ENCODE peak calls at places on chromosomes 13 and 19, in four cellular contexts. One of them, this sample, is unnamed.

GRCh38 chr13:95296326-95296939 is 4.8 kb downstream of the ABCC4 start:
- DNase-seq in lower lobe of right lung: peak; percentile 51
- DNase-seq in suprapubic skin: no peak
- DNase-seq in heart right ventricle: peak; percentile 38
- DNase-seq in this sample: no peak

GRCh38 chr19:12885749-12886706 is 973 bp downstream of the KLF1 start:
- DNase-seq in suprapubic skin: no peak
- DNase-seq in lower lobe of right lung: no peak
- DNase-seq in heart right ventricle: no peak
- DNase-seq in this sample: no peak

GRCh38 chr19:7427944-7428343 is 60.9 kb downstream of the PEX11G start:
- DNase-seq in lower lobe of right lung: no peak
- DNase-seq in heart right ventricle: no peak
- DNase-seq in suprapubic skin: no peak
- DNase-seq in this sample: no peak

GRCh38 chr19:55418185-55418584 is 10.6 kb upstream of the UBE2S start:
- DNase-seq in heart right ventricle: no peak
- DNase-seq in suprapubic skin: no peak
- DNase-seq in lower lobe of right lung: no peak
- DNase-seq in this sample: no peak

GRCh38 chr13:77571956-77572355 is 36.5 kb downstream of the SCEL start:
- DNase-seq in suprapubic skin: no peak
- DNase-seq in heart right ventricle: no peak
- DNase-seq in lower lobe of right lung: no peak
- DNase-seq in this sample: no peak

GRCh38 chr19:14070268-14071050 is 2.1 kb upstream of the MISP3 start:
- DNase-seq in heart right ventricle: no peak
- DNase-seq in suprapubic skin: no peak
- DNase-seq in lower lobe of right lung: no peak
- DNase-seq in this sample: no peak

GRCh38 chr19:18848860-18849661 is 17.3 kb downstream of the UPF1 start:
- DNase-seq in suprapubic skin: no peak
- DNase-seq in heart right ventricle: peak; percentile 73
- DNase-seq in lower lobe of right lung: peak; percentile 81
- DNase-seq in this sample: peak; percentile 85

GRCh38 chr13:74270018-74270417 is 135.8 kb upstream of the KLF12 start:
- DNase-seq in suprapubic skin: no peak
- DNase-seq in heart right ventricle: no peak
- DNase-seq in lower lobe of right lung: no peak
- DNase-seq in this sample: no peak

GRCh38 chr13:99033814-99034213 is 56.0 kb upstream of the DOCK9 start:
- DNase-seq in suprapubic skin: no peak
- DNase-seq in heart right ventricle: no peak
- DNase-seq in lower lobe of right lung: no peak
- DNase-seq in this sample: no peak

GRCh38 chr13:45198041-45198440 is 2.8 kb downstream of the KCTD4 start:
- DNase-seq in suprapubic skin: no peak
- DNase-seq in heart right ventricle: no peak
- DNase-seq in lower lobe of right lung: no peak
- DNase-seq in this sample: no peak

GRCh38 chr13:96020155-96020575 is 33.0 kb downstream of the UGGT2 start:
- DNase-seq in heart right ventricle: no peak
- DNase-seq in suprapubic skin: no peak
- DNase-seq in lower lobe of right lung: no peak
- DNase-seq in this sample: no peak

GRCh38 chr19:12834976-12835757 is 788 bp upstream of the RTBDN start:
- DNase-seq in suprapubic skin: peak; percentile 70
- DNase-seq in lower lobe of right lung: peak; percentile 57
- DNase-seq in heart right ventricle: peak; percentile 19
- DNase-seq in this sample: no peak

GRCh38 chr19:6092329-6093286 is 17.7 kb downstream of the RFX2 start:
- DNase-seq in lower lobe of right lung: peak; percentile 93
- DNase-seq in suprapubic skin: peak; percentile 94
- DNase-seq in heart right ventricle: peak; percentile 82
- DNase-seq in this sample: peak; percentile 90

GRCh38 chr19:2517881-2518601 is 42.1 kb downstream of the GADD45B start:
- DNase-seq in lower lobe of right lung: no peak
- DNase-seq in suprapubic skin: no peak
- DNase-seq in heart right ventricle: no peak
- DNase-seq in this sample: no peak

GRCh38 chr13:35760678-35761308 is 284.3 kb upstream of the MAB21L1 start:
- DNase-seq in suprapubic skin: no peak
- DNase-seq in lower lobe of right lung: no peak
- DNase-seq in heart right ventricle: no peak
- DNase-seq in this sample: no peak

GRCh38 chr13:51614350-51614786 is 30.1 kb downstream of the WDFY2 start:
- DNase-seq in heart right ventricle: no peak
- DNase-seq in lower lobe of right lung: no peak
- DNase-seq in suprapubic skin: peak; percentile 74
- DNase-seq in this sample: no peak

GRCh38 chr19:13022859-13023636 is 27.8 kb downstream of the NFIX start:
- DNase-seq in lower lobe of right lung: peak; percentile 78
- DNase-seq in suprapubic skin: peak; percentile 93
- DNase-seq in heart right ventricle: peak; percentile 82
- DNase-seq in this sample: peak; percentile 90

GRCh38 chr13:74886496-74886895 is 595.5 kb downstream of the TBC1D4 start:
- DNase-seq in lower lobe of right lung: no peak
- DNase-seq in heart right ventricle: no peak
- DNase-seq in suprapubic skin: no peak
- DNase-seq in this sample: no peak

GRCh38 chr13:60629158-60629557 is 232.1 kb downstream of the TDRD3 start:
- DNase-seq in heart right ventricle: no peak
- DNase-seq in lower lobe of right lung: no peak
- DNase-seq in suprapubic skin: no peak
- DNase-seq in this sample: no peak

GRCh38 chr13:60623131-60623530 is 226.1 kb downstream of the TDRD3 start:
- DNase-seq in lower lobe of right lung: no peak
- DNase-seq in heart right ventricle: no peak
- DNase-seq in suprapubic skin: no peak
- DNase-seq in this sample: no peak

DNA sequence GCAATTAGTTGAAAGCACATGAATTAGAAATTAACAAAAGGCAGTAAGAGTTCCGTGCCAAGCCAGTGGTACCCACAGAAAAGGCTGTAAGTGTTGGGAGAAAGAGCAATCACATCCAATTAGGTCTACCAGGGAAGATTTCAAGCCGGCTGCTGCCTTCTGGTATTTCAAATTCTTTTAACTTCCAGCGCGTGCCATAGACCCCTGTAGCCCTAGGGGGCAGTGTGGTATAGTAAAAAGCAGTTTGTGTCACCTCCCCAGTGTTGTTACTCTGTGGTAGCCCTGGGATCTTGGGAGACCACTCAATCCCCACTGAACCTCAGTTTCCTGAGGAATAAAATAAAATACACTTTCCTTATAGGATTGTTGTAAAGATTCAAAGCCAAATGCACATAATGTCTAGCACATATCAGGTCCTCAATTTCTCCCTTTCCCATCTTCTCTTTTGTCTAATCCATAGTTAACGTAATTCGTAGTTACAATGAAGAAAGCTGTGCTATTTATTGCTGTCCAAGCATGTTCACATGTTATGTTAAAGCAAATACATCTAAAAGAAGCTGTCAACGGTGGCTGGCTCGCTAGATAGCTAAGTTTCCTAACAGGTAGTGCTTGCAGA is 230.2 kb downstream of the TDRD3 start:
- DNase-seq in lower lobe of right lung: no peak
- DNase-seq in suprapubic skin: no peak
- DNase-seq in heart right ventricle: no peak
- DNase-seq in this sample: no peak
- TF ChIP-seq CTCF in lower lobe of right lung: peak; percentile 53
- TF ChIP-seq CTCF in suprapubic skin: peak; percentile 32
- TF ChIP-seq CTCF in heart right ventricle: peak; percentile 46
- TF ChIP-seq CTCF in this sample: peak; percentile 49

DNA sequence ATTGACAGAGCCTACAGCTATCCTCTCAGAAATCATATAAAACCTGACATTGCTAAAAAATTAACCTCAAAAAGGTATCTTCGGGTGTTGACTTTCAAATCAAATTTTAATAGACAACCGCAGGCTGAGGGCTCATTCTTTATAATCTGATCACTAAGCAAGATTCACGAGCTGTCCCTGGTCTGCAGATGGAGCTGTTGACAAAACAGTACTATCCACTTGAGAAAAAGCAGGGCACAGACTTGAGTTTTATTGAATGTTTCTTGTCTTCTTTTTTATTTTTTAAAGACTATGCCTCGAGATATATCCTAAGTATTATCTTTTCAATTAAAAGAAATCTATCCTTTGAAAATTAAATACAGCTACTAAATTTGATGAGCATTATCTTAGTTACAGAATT is 540.5 kb downstream of the PCDH9 start:
- DNase-seq in lower lobe of right lung: no peak
- DNase-seq in suprapubic skin: no peak
- DNase-seq in heart right ventricle: no peak
- DNase-seq in this sample: no peak
- TF ChIP-seq CTCF in lower lobe of right lung: no peak
- TF ChIP-seq CTCF in suprapubic skin: no peak
- TF ChIP-seq CTCF in heart right ventricle: peak; percentile 18
- TF ChIP-seq CTCF in this sample: no peak

GRCh38 chr13:91406619-91407018 is 8.2 kb downstream of the GPC5 start:
- DNase-seq in suprapubic skin: no peak
- DNase-seq in heart right ventricle: no peak
- DNase-seq in lower lobe of right lung: no peak
- DNase-seq in this sample: no peak
- TF ChIP-seq CTCF in suprapubic skin: no peak
- TF ChIP-seq CTCF in heart right ventricle: no peak
- TF ChIP-seq CTCF in lower lobe of right lung: peak; percentile 38
- TF ChIP-seq CTCF in this sample: no peak

GRCh38 chr19:41959056-41960053 is at the start of gene RABAC1:
- DNase-seq in heart right ventricle: peak; percentile 88
- DNase-seq in suprapubic skin: peak; percentile 91
- DNase-seq in lower lobe of right lung: peak; percentile 92
- DNase-seq in this sample: peak; percentile 91

GRCh38 chr19:41957838-41958366 is 1.2 kb downstream of the RABAC1 start:
- DNase-seq in heart right ventricle: peak; percentile 54
- DNase-seq in lower lobe of right lung: peak; percentile 81
- DNase-seq in suprapubic skin: no peak
- DNase-seq in this sample: peak; percentile 44

GRCh38 chr19:41956621-41957020 is 2.5 kb downstream of the RABAC1 start:
- DNase-seq in lower lobe of right lung: no peak
- DNase-seq in heart right ventricle: no peak
- DNase-seq in suprapubic skin: no peak
- DNase-seq in this sample: no peak

GRCh38 chr19:41957161-41957837 is 1.8 kb downstream of the RABAC1 start:
- DNase-seq in heart right ventricle: no peak
- DNase-seq in suprapubic skin: no peak
- DNase-seq in lower lobe of right lung: no peak
- DNase-seq in this sample: no peak

DNA sequence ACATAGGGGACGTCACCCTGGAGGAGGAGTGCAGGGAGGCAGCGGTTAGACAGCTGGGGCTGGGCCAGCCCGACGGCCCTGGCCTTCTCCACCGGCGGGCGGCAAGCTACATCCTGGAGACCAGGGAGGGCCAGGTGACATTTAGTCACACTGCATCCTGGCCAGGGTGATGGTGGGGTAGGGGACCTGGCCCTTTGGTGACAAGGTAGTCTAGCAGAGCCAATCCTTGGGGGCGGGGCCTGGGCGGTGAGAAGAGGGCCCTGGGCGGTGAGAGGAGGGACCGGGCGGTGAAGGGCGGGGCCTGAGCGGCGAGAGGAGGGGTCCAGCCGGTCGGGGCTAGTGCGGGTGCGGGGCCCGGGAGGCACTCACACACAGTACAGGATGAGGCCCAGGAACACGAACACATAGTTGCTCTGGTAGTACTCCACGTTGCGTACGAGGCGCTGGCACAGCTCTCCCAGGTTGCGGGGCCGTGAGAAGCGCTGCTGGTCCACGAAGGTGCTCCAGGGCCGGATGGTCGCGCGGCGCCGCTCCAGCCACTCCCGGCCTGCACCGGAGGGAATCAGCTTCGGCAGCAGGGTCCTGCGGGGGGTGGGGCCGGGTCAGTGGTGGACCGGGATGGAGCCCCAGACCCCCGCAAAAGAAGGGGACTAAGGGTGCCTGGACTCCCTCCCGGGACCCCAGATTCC is 610 bp downstream of the RABAC1 start:
- DNase-seq in lower lobe of right lung: peak; percentile 92
- DNase-seq in heart right ventricle: peak; percentile 86
- DNase-seq in suprapubic skin: peak; percentile 91
- DNase-seq in this sample: peak; percentile 83
- TF ChIP-seq CTCF in lower lobe of right lung: no peak
- TF ChIP-seq CTCF in heart right ventricle: no peak
- TF ChIP-seq CTCF in suprapubic skin: no peak
- TF ChIP-seq CTCF in this sample: no peak

This sample was measured in tibial artery.